ENCODE peak calls at places on chromosomes 2 and 18, in four cellular contexts. One of them, this sample, is unnamed. For H3K27me3, the result is how much of the 10 kb centered on the place peaks cover.

GRCh38 chr2:129797489-129798300 is 181.8 kb upstream of the RAB6C start:
- DNase-seq in colonic mucosa: peak
- DNase-seq in endothelial cell of umbilical vein: no peak
- DNase-seq in dorsolateral prefrontal cortex: no peak
- DNase-seq in this sample: no peak

GRCh38 chr2:104834431-104834830 is 19.5 kb upstream of the POU3F3 start:
- DNase-seq in colonic mucosa: no peak
- DNase-seq in endothelial cell of umbilical vein: no peak
- DNase-seq in dorsolateral prefrontal cortex: peak
- DNase-seq in this sample: no peak

GRCh38 chr2:240400319-240401161 is 34.9 kb upstream of the GPC1 start:
- DNase-seq in colonic mucosa: no peak
- DNase-seq in endothelial cell of umbilical vein: no peak
- DNase-seq in dorsolateral prefrontal cortex: peak
- DNase-seq in this sample: no peak

GRCh38 chr2:173079968-173080860 is 4.6 kb downstream of the MAP3K20 start:
- DNase-seq in colonic mucosa: no peak
- DNase-seq in endothelial cell of umbilical vein: no peak
- DNase-seq in dorsolateral prefrontal cortex: no peak
- DNase-seq in this sample: no peak

GRCh38 chr2:3696542-3696941 is 6.8 kb upstream of the DCDC2C start:
- DNase-seq in colonic mucosa: no peak
- DNase-seq in endothelial cell of umbilical vein: no peak
- DNase-seq in dorsolateral prefrontal cortex: no peak
- DNase-seq in this sample: no peak

GRCh38 chr2:222959358-222959757 is 92.6 kb upstream of the KCNE4 start:
- DNase-seq in colonic mucosa: no peak
- DNase-seq in endothelial cell of umbilical vein: no peak
- DNase-seq in dorsolateral prefrontal cortex: no peak
- DNase-seq in this sample: no peak

GRCh38 chr2:2597712-2598111 is 266.6 kb upstream of the MYT1L start:
- DNase-seq in colonic mucosa: no peak
- DNase-seq in endothelial cell of umbilical vein: no peak
- DNase-seq in dorsolateral prefrontal cortex: no peak
- DNase-seq in this sample: no peak

GRCh38 chr2:85314884-85315242 is 12.9 kb downstream of the TGOLN2 start:
- DNase-seq in colonic mucosa: no peak
- DNase-seq in endothelial cell of umbilical vein: no peak
- DNase-seq in dorsolateral prefrontal cortex: no peak
- DNase-seq in this sample: no peak

GRCh38 chr2:20447437-20448245 is 767 bp downstream of the RHOB start:
- DNase-seq in colonic mucosa: peak
- DNase-seq in endothelial cell of umbilical vein: peak
- DNase-seq in dorsolateral prefrontal cortex: peak
- DNase-seq in this sample: no peak

GRCh38 chr2:35462226-35462983 is 893.2 kb upstream of the CRIM1 start:
- DNase-seq in colonic mucosa: no peak
- DNase-seq in endothelial cell of umbilical vein: no peak
- DNase-seq in dorsolateral prefrontal cortex: no peak
- DNase-seq in this sample: no peak

GRCh38 chr2:19504400-19505198 is 146.2 kb upstream of the OSR1 start:
- DNase-seq in colonic mucosa: no peak
- DNase-seq in endothelial cell of umbilical vein: no peak
- DNase-seq in dorsolateral prefrontal cortex: no peak
- DNase-seq in this sample: no peak

GRCh38 chr18:32669549-32670165 is 103.2 kb downstream of the KLHL14 start:
- DNase-seq in colonic mucosa: no peak
- DNase-seq in endothelial cell of umbilical vein: no peak
- DNase-seq in dorsolateral prefrontal cortex: no peak
- DNase-seq in this sample: peak

GRCh38 chr2:177315303-177315887 is 50.9 kb upstream of the NFE2L2 start:
- DNase-seq in colonic mucosa: no peak
- DNase-seq in endothelial cell of umbilical vein: no peak
- DNase-seq in dorsolateral prefrontal cortex: no peak
- DNase-seq in this sample: no peak

GRCh38 chr2:216546231-216546630 is 47.6 kb downstream of the RPL37A start:
- DNase-seq in colonic mucosa: no peak
- DNase-seq in endothelial cell of umbilical vein: no peak
- DNase-seq in dorsolateral prefrontal cortex: no peak
- DNase-seq in this sample: no peak

GRCh38 chr2:62293490-62294212 is 97.7 kb downstream of the B3GNT2 start:
- DNase-seq in colonic mucosa: peak
- DNase-seq in endothelial cell of umbilical vein: peak
- DNase-seq in dorsolateral prefrontal cortex: no peak
- DNase-seq in this sample: peak

GRCh38 chr2:154132827-154133226 is 261.1 kb downstream of the GALNT13 start:
- DNase-seq in colonic mucosa: no peak
- DNase-seq in endothelial cell of umbilical vein: no peak
- DNase-seq in dorsolateral prefrontal cortex: no peak
- DNase-seq in this sample: no peak

GRCh38 chr18:13791181-13791580 is 32.8 kb upstream of the MC5R start:
- DNase-seq in colonic mucosa: no peak
- DNase-seq in endothelial cell of umbilical vein: no peak
- DNase-seq in dorsolateral prefrontal cortex: no peak
- DNase-seq in this sample: no peak

GRCh38 chr2:236641051-236641450 is 71.4 kb downstream of the ACKR3 start:
- DNase-seq in colonic mucosa: no peak
- DNase-seq in endothelial cell of umbilical vein: no peak
- DNase-seq in dorsolateral prefrontal cortex: no peak
- DNase-seq in this sample: no peak

GRCh38 chr2:223041527-223042109 is 10.4 kb upstream of the KCNE4 start:
- DNase-seq in colonic mucosa: peak
- DNase-seq in endothelial cell of umbilical vein: peak
- DNase-seq in dorsolateral prefrontal cortex: peak
- DNase-seq in this sample: peak

GRCh38 chr18:43279015-43279758 is 1.9 kb upstream of the SYT4 start:
- DNase-seq in colonic mucosa: no peak
- DNase-seq in endothelial cell of umbilical vein: no peak
- DNase-seq in dorsolateral prefrontal cortex: peak
- DNase-seq in this sample: peak

GRCh38 chr2:100173907-100174525 is 31.6 kb upstream of the AFF3 start:
- DNase-seq in colonic mucosa: no peak
- DNase-seq in endothelial cell of umbilical vein: no peak
- DNase-seq in dorsolateral prefrontal cortex: no peak
- DNase-seq in this sample: peak

GRCh38 chr2:226862623-226863022 is 26.8 kb downstream of the RHBDD1 start:
- DNase-seq in colonic mucosa: no peak
- DNase-seq in endothelial cell of umbilical vein: no peak
- DNase-seq in dorsolateral prefrontal cortex: no peak
- DNase-seq in this sample: no peak

GRCh38 chr18:74963820-74964446 is 245.0 kb downstream of the PTGR3 start:
- DNase-seq in colonic mucosa: peak
- DNase-seq in endothelial cell of umbilical vein: peak
- DNase-seq in dorsolateral prefrontal cortex: no peak
- DNase-seq in this sample: peak

GRCh38 chr18:21444465-21445023 is 156.0 kb downstream of the ESCO1 start:
- DNase-seq in colonic mucosa: peak
- DNase-seq in endothelial cell of umbilical vein: peak
- DNase-seq in dorsolateral prefrontal cortex: no peak
- DNase-seq in this sample: peak

GRCh38 chr2:218880749-218881594 is at the start of gene WNT10A:
- DNase-seq in colonic mucosa: no peak
- DNase-seq in endothelial cell of umbilical vein: no peak
- DNase-seq in dorsolateral prefrontal cortex: no peak
- DNase-seq in this sample: no peak
- H3K27me3 ChIP-seq in colonic mucosa: half or more
- H3K27me3 ChIP-seq in endothelial cell of umbilical vein: half or more
- H3K27me3 ChIP-seq in dorsolateral prefrontal cortex: half or more
- H3K27me3 ChIP-seq in this sample: under half

GRCh38 chr2:181457741-181458425 is 697 bp downstream of the ITGA4 start:
- DNase-seq in colonic mucosa: peak
- DNase-seq in endothelial cell of umbilical vein: peak
- DNase-seq in dorsolateral prefrontal cortex: peak
- DNase-seq in this sample: peak

GRCh38 chr2:181457121-181457740 is at the start of gene ITGA4:
- DNase-seq in colonic mucosa: peak
- DNase-seq in endothelial cell of umbilical vein: peak
- DNase-seq in dorsolateral prefrontal cortex: no peak
- DNase-seq in this sample: peak

GRCh38 chr2:181454990-181455520 is 2.1 kb upstream of the ITGA4 start:
- DNase-seq in colonic mucosa: no peak
- DNase-seq in endothelial cell of umbilical vein: no peak
- DNase-seq in dorsolateral prefrontal cortex: no peak
- DNase-seq in this sample: no peak

GRCh38 chr2:181458881-181459280 is 1.7 kb downstream of the ITGA4 start:
- DNase-seq in colonic mucosa: no peak
- DNase-seq in endothelial cell of umbilical vein: no peak
- DNase-seq in dorsolateral prefrontal cortex: no peak
- DNase-seq in this sample: no peak

DNA sequence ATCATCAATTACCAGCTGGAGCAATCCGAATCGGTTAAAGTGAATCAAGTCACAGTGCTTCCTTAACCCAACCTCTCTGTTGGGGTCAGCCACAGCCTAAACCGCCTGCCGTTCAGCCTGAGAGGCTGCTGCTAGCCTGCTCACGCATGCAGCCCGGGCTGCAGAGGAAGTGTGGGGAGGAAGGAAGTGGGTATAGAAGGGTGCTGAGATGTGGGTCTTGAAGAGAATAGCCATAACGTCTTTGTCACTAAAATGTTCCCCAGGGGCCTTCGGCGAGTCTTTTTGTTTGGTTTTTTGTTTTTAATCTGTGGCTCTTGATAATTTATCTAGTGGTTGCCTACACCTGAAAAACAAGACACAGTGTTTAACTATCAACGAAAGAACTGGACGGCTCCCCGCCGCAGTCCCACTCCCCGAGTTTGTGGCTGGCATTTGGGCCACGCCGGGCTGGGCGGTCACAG is 496 bp upstream of the ITGA4 start:
- DNase-seq in colonic mucosa: peak
- DNase-seq in endothelial cell of umbilical vein: no peak
- DNase-seq in dorsolateral prefrontal cortex: no peak
- DNase-seq in this sample: peak
- H3K27me3 ChIP-seq in colonic mucosa: under half
- H3K27me3 ChIP-seq in endothelial cell of umbilical vein: half or more
- H3K27me3 ChIP-seq in dorsolateral prefrontal cortex: under half
- H3K27me3 ChIP-seq in this sample: under half

DNA sequence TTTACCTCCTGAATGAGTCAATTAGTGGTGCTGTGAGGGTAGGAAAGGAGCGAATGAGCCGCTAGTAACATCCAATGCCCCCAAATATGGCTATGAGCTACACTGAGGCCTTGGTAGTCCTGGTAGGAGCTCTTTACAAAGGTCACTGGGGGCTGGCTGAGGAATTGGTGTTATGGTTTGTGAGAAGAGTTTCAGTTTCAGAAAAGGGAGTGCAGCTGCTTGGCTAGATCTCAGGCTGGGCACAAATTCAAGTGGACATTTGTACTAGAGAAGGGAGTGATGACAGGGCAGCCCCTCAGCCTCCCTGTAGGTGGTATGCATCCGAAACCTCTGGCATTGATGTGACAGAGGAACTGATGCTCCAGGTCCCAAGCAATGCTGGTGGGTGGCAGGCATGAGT is 13.9 kb upstream of the PAIP2B start:
- DNase-seq in colonic mucosa: no peak
- DNase-seq in endothelial cell of umbilical vein: no peak
- DNase-seq in dorsolateral prefrontal cortex: peak
- DNase-seq in this sample: no peak
- H3K27me3 ChIP-seq in colonic mucosa: under half
- H3K27me3 ChIP-seq in endothelial cell of umbilical vein: under half
- H3K27me3 ChIP-seq in dorsolateral prefrontal cortex: under half
- H3K27me3 ChIP-seq in this sample: under half

GRCh38 chr18:48137354-48138208 is 207.1 kb upstream of the SMAD2 start:
- DNase-seq in colonic mucosa: peak
- DNase-seq in endothelial cell of umbilical vein: no peak
- DNase-seq in dorsolateral prefrontal cortex: no peak
- DNase-seq in this sample: no peak

GRCh38 chr18:48139427-48140347 is 209.2 kb upstream of the SMAD2 start:
- DNase-seq in colonic mucosa: peak
- DNase-seq in endothelial cell of umbilical vein: no peak
- DNase-seq in dorsolateral prefrontal cortex: no peak
- DNase-seq in this sample: no peak

GRCh38 chr18:48136544-48137353 is 206.3 kb upstream of the SMAD2 start:
- DNase-seq in colonic mucosa: peak
- DNase-seq in endothelial cell of umbilical vein: no peak
- DNase-seq in dorsolateral prefrontal cortex: no peak
- DNase-seq in this sample: no peak

GRCh38 chr18:48138660-48139426 is 208.4 kb upstream of the SMAD2 start:
- DNase-seq in colonic mucosa: no peak
- DNase-seq in endothelial cell of umbilical vein: no peak
- DNase-seq in dorsolateral prefrontal cortex: no peak
- DNase-seq in this sample: no peak

DNA sequence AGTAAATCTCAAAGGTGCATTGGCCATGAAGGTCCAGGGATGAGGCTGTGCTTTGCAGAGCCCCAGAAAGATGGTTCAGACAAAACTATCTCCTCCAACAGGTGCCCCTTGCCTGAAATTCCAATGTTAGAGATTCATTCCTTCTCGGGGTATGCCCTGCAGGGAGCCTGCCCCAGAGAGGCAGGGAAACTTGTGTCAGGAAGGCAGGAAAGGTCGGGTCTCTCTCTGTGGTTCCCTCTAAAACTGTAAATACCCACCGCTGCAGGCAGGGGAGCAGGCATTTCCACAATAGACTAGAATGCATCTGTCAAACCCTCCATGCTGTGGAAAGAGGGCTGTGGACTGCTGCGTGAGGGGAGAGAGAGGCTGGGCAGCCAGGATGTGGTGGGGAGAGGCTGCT is 207.8 kb upstream of the SMAD2 start:
- DNase-seq in colonic mucosa: no peak
- DNase-seq in endothelial cell of umbilical vein: no peak
- DNase-seq in dorsolateral prefrontal cortex: no peak
- DNase-seq in this sample: no peak
- H3K27me3 ChIP-seq in colonic mucosa: under half
- H3K27me3 ChIP-seq in endothelial cell of umbilical vein: under half
- H3K27me3 ChIP-seq in dorsolateral prefrontal cortex: under half
- H3K27me3 ChIP-seq in this sample: under half

GRCh38 chr18:79784071-79784913 is 13.4 kb upstream of the KCNG2 start:
- DNase-seq in colonic mucosa: no peak
- DNase-seq in endothelial cell of umbilical vein: no peak
- DNase-seq in dorsolateral prefrontal cortex: no peak
- DNase-seq in this sample: no peak
- H3K27me3 ChIP-seq in colonic mucosa: under half
- H3K27me3 ChIP-seq in endothelial cell of umbilical vein: under half
- H3K27me3 ChIP-seq in dorsolateral prefrontal cortex: half or more
- H3K27me3 ChIP-seq in this sample: under half

This sample was measured in HAP-1.